ENCODE peak calls at places on chromosome 3, in four cellular contexts. Y, N, S and L are unnamed samples.

GRCh38 chr3:5058463-5058862 is 63.6 kb upstream of the ARL8B start:
- DNase-seq in N (no peak), Y (no peak), S (no peak), L (no peak)

GRCh38 chr3:43907508-43907858 is 216.7 kb downstream of the ABHD5 start:
- DNase-seq in Y (no peak), S (no peak), N (no peak), L (no peak)

GRCh38 chr3:128362026-128362965 is 104.4 kb downstream of the DNAJB8 start:
- DNase-seq in Y (no peak), N (no peak), S (no peak), L (no peak)

GRCh38 chr3:42520336-42520735 is 17.9 kb downstream of the VIPR1 start:
- DNase-seq in S (no peak), N (no peak), Y (no peak), L (no peak)

GRCh38 chr3:5699313-5699712 is 511.8 kb downstream of the EDEM1 start:
- DNase-seq in S (no peak), Y (no peak), N (no peak), L (no peak)

GRCh38 chr3:185997130-185997529 is 59.3 kb upstream of the TRA2B start:
- DNase-seq in S (no peak), N (no peak), Y (no peak), L (no peak)

GRCh38 chr3:106797461-106797860 is 579.8 kb upstream of the CCDC54 start:
- DNase-seq in N (no peak), S (no peak), Y (no peak), L (no peak)

GRCh38 chr3:129277829-129278271 is 820 bp upstream of the HMCES start:
- DNase-seq in Y (no peak), N (no peak), S (no peak), L (no peak)

GRCh38 chr3:99549918-99550603 is 88.3 kb upstream of the COL8A1 start:
- DNase-seq in Y (no peak), S (no peak), N (no peak), L (no peak)

GRCh38 chr3:32238027-32238815 is at the start of gene CMTM8:
- DNase-seq in Y (peak), S (peak), N (no peak), L (peak)

GRCh38 chr3:194424953-194425352 is 25.9 kb upstream of the GP5 start:
- DNase-seq in Y (no peak), S (no peak), N (no peak), L (no peak)

GRCh38 chr3:50167069-50167781 is 12.1 kb downstream of the SEMA3F start:
- DNase-seq in S (no peak), N (no peak), Y (no peak), L (no peak)

GRCh38 chr3:147361671-147362420 is 44.5 kb downstream of the ZIC4 start:
- DNase-seq in Y (no peak), S (no peak), N (no peak), L (no peak)

GRCh38 chr3:126982522-126983175 is at the start of gene PLXNA1:
- DNase-seq in S (peak), N (peak), Y (peak), L (no peak)

GRCh38 chr3:152376351-152377183 is 107.8 kb downstream of the MBNL1 start:
- DNase-seq in Y (no peak), N (no peak), S (no peak), L (no peak)

GRCh38 chr3:159174715-159175390 is 373.0 kb downstream of the MFSD1 start:
- DNase-seq in S (no peak), Y (no peak), N (no peak), L (no peak)

GRCh38 chr3:194955979-194956696 is 270.5 kb downstream of the FAM43A start:
- DNase-seq in Y (no peak), N (no peak), S (no peak), L (no peak)

GRCh38 chr3:66399529-66400232 is 101.1 kb downstream of the LRIG1 start:
- DNase-seq in N (no peak), S (no peak), Y (no peak), L (no peak)

GRCh38 chr3:42999212-42999611 is 20.1 kb downstream of the GASK1A start:
- DNase-seq in S (no peak), N (no peak), Y (no peak), L (no peak)

GRCh38 chr3:57048052-57048671 is 12.3 kb upstream of the SPATA12 start:
- DNase-seq in N (no peak), S (no peak), Y (no peak), L (peak)

GRCh38 chr3:76624128-76624527 is 415.8 kb upstream of the ROBO2 start:
- DNase-seq in N (no peak), S (no peak), Y (no peak), L (no peak)

GRCh38 chr3:195003006-195003892 is 267.7 kb downstream of the XXYLT1 start:
- DNase-seq in N (no peak), Y (no peak), S (peak), L (peak)

GRCh38 chr3:125051715-125052581 is 3.8 kb downstream of the HEG1 start:
- DNase-seq in N (no peak), Y (peak), S (peak), L (peak)

GRCh38 chr3:171860830-171861535 is 17.8 kb downstream of the TMEM212 start:
- DNase-seq in Y (no peak), S (no peak), N (no peak), L (no peak)

GRCh38 chr3:53250881-53251605 is 4.8 kb downstream of the TKT start:
- DNase-seq in S (no peak), N (no peak), Y (no peak), L (no peak)

GRCh38 chr3:139122612-139123011 is 77.9 kb upstream of the PRR23C start:
- DNase-seq in Y (no peak), N (no peak), S (no peak), L (no peak)

GRCh38 chr3:126474498-126475410 is 937 bp downstream of the ZXDC start:
- DNase-seq in N (no peak), Y (peak), S (no peak), L (no peak)

GRCh38 chr3:182622241-182622545 is 171.1 kb upstream of the ATP11B start:
- DNase-seq in S (no peak), Y (no peak), N (no peak), L (no peak)

GRCh38 chr3:192212335-192212734 is 515.0 kb downstream of the FGF12 start:
- DNase-seq in N (no peak), Y (no peak), S (no peak), L (no peak)

GRCh38 chr3:101829878-101830277 is 19.4 kb upstream of the NFKBIZ start:
- DNase-seq in N (no peak), Y (no peak), S (no peak), L (no peak)

GRCh38 chr3:66242788-66243463 is 22.1 kb downstream of the SLC25A26 start:
- DNase-seq in S (no peak), N (no peak), Y (no peak), L (no peak)

GRCh38 chr3:16828815-16829214 is 55.9 kb upstream of the PLCL2 start:
- DNase-seq in N (no peak), Y (no peak), S (no peak), L (no peak)

GRCh38 chr3:65170357-65171090 is 482.7 kb upstream of the ADAMTS9 start:
- DNase-seq in N (no peak), S (peak), Y (no peak), L (peak)

GRCh38 chr3:4983739-4984510 is 4.7 kb downstream of the BHLHE40 start:
- DNase-seq in Y (no peak), S (no peak), N (no peak), L (peak)

GRCh38 chr3:8458711-8459110 is 42.9 kb upstream of the LMCD1 start:
- DNase-seq in S (no peak), Y (no peak), N (no peak), L (peak)

GRCh38 chr3:112847692-112848091 is 1.0 kb upstream of the CD200R1L start:
- DNase-seq in S (no peak), Y (peak), N (no peak), L (no peak)

GRCh38 chr3:114454592-114455251 is 160.9 kb downstream of the TIGIT start:
- DNase-seq in N (no peak), Y (no peak), S (no peak), L (no peak)

GRCh38 chr3:163043074-163043473 is 1546.5 kb downstream of the OTOL1 start:
- DNase-seq in Y (no peak), N (no peak), S (no peak), L (no peak)

GRCh38 chr3:143835312-143835711 is 13.0 kb downstream of the SLC9A9 start:
- DNase-seq in Y (no peak), N (no peak), S (no peak), L (no peak)
- H3K27ac ChIP-seq in Y (no peak), N (no peak), S (no peak), L (no peak)

GRCh38 chr3:47010050-47010712 is 30.7 kb downstream of the NBEAL2 start:
- DNase-seq in S (peak), N (no peak), Y (no peak), L (peak)
- H3K27ac ChIP-seq in S (peak), N (peak), Y (peak), L (peak)

GRCh38 chr3:62131620-62132019 is 241.7 kb downstream of the FEZF2 start:
- DNase-seq in S (no peak), N (no peak), Y (no peak), L (no peak)

GRCh38 chr3:62135731-62136130 is 237.6 kb downstream of the FEZF2 start:
- DNase-seq in N (no peak), Y (no peak), S (no peak), L (no peak)

GRCh38 chr3:62132027-62132590 is 241.2 kb downstream of the FEZF2 start:
- DNase-seq in Y (no peak), N (no peak), S (no peak), L (no peak)

GRCh38 chr3:62133015-62133414 is 240.3 kb downstream of the FEZF2 start:
- DNase-seq in S (no peak), N (no peak), Y (no peak), L (no peak)

GRCh38 chr3:62134061-62134496 is 239.3 kb downstream of the FEZF2 start:
- DNase-seq in S (peak), N (no peak), Y (no peak), L (no peak)
- H3K27ac ChIP-seq in S (peak), N (no peak), Y (no peak), L (no peak)

GRCh38 chr3:115875460-115875859 is 252.2 kb downstream of the GAP43 start:
- DNase-seq in S (no peak), Y (no peak), N (no peak), L (no peak)

GRCh38 chr3:115877647-115877934 is 254.3 kb downstream of the GAP43 start:
- DNase-seq in Y (no peak), N (no peak), S (no peak), L (no peak)

DNA sequence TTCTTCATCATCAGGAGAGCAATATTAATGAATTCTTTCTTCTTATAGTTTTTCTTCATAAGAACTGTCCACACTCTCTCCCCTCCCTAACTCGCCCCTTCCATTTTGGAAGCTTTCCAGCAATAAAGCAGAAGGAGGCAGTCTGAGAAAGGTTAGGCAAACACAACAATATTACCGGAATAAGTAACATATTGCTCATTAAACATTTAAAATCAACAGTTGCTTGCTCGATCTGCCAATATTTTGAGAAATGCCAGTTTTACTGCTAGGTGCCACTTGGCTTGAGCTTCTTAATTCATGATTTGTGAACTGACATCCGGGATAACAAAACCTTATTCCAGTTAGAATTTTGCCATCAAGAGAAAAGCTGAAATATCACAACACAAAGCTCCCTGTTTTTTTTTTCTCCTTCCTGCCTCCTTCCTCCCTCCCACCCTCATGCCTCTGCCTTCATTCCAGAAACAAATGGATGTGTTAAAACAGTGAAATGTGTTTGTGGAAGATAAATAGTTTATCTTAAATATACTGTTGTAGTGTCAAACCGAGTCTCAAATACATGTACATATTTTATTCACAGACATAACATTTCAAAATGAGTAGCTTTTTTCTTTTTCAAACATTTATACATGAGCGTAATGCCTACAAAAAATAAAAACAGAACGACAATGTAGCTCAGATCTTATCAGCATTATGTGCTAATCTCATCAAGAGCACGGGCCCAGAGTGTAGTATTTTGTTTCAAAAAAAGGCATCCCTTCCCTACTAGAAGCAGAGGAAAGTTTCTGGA is 253.7 kb downstream of the GAP43 start:
- DNase-seq in S (no peak), Y (no peak), N (no peak), L (no peak)
- H3K27ac ChIP-seq in S (no peak), Y (no peak), N (no peak), L (no peak)

DNA sequence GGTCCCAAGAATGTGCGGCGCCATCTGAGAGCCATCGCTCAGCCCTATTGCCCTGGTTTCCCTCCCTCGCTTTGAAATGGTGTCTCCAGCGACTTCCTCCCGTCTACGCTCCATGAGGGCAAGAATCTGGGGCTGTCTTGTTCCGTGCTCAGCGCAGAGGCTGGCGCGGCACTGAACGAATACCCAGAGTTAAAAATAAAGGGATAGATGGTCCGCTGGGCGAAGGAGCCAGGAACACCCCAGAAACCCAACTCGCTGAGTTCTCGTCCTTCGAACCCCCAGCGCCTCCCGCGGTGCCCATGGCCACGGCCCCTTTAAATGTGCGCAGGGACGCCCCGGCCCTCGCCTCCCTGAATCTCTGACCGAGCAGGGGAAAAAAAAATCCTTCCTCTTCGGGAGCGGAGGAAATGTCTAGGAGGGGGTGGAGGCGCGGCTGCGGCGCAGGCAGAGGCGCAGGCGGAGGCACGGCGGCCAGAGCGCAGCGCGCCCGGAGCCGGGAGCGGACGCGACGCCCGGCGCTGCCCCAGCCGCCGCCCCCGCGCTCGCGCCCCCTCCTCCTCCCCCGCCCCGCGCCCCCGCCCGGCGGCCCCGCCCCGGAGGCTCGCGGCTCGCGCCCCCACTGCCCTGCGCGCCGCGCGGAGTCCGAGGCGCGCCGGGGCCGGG is 8.6 kb upstream of the FGD5 start:
- DNase-seq in N (no peak), S (peak), Y (no peak), L (no peak)
- H3K27ac ChIP-seq in N (no peak), S (peak), Y (no peak), L (peak)